ENCODE peak calls at places on chromosomes 4 and X, in six cellular contexts. G is right cardiac atrium, N is hepatocyte, U is K562, Z is BE2C, L is tibial nerve. P is an unnamed sample.
A peak's percentile ranks its signal among the peaks of the same experiment; 100 is the strongest.

GRCh38 chr4:110602061-110602460 is 20.8 kb downstream of the PITX2 start:
- DNase-seq in N (no peak), Z (no peak), L (no peak), U (no peak), G (no peak), P (no peak)

GRCh38 chr4:34035225-34035624 is 2209.1 kb downstream of the ARAP2 start:
- DNase-seq in G (no peak), Z (no peak), U (no peak), N (no peak), L (no peak), P (no peak)

GRCh38 chr4:187184513-187184912 is 460.9 kb upstream of the FAT1 start:
- DNase-seq in Z (peak; percentile 53), L (no peak), N (no peak), G (no peak), U (no peak), P (no peak)

GRCh38 chr4:40916880-40917279 is 167.1 kb downstream of the NSUN7 start:
- DNase-seq in G (no peak), Z (peak; percentile 50), L (no peak), N (peak; percentile 28), U (peak; percentile 68), P (no peak)

GRCh38 chr4:68209003-68209402 is 36.5 kb downstream of the TMPRSS11B start:
- DNase-seq in Z (no peak), G (no peak), U (peak; percentile 5), L (no peak), N (no peak), P (no peak)

GRCh38 chr4:17662694-17663093 is 48.3 kb downstream of the MED28 start:
- DNase-seq in G (no peak), N (no peak), U (no peak), Z (no peak), L (no peak), P (no peak)

GRCh38 chrX:87299563-87300160 is 217.9 kb upstream of the KLHL4 start:
- DNase-seq in L (no peak), G (no peak), Z (no peak), U (peak; percentile 21), N (peak; percentile 32), P (no peak)

GRCh38 chr4:89657931-89658700 is 178.8 kb downstream of the SNCA start:
- DNase-seq in G (no peak), L (no peak), Z (no peak), N (peak; percentile 19), U (peak; percentile 4), P (no peak)

GRCh38 chr4:123477804-123478209 is 81.2 kb downstream of the SPRY1 start:
- DNase-seq in G (no peak), Z (no peak), L (no peak), N (no peak), U (no peak), P (peak; percentile 27)

GRCh38 chr4:1052231-1052671 is 40.8 kb downstream of the FGFRL1 start:
- DNase-seq in L (no peak), U (no peak), N (no peak), Z (no peak), G (peak; percentile 44), P (no peak)

GRCh38 chr4:59062970-59063369 is 1952.8 kb upstream of the IGFBP7 start:
- DNase-seq in U (no peak), L (no peak), Z (no peak), G (no peak), N (no peak), P (no peak)

GRCh38 chr4:71360844-71361243 is 22.0 kb downstream of the SLC4A4 start:
- DNase-seq in L (no peak), G (no peak), U (no peak), Z (no peak), N (no peak), P (no peak)

GRCh38 chr4:157997296-157997695 is 175.5 kb downstream of the GASK1B start:
- DNase-seq in Z (no peak), L (no peak), U (no peak), N (no peak), G (no peak), P (no peak)

GRCh38 chr4:41122775-41123174 is 91.6 kb downstream of the APBB2 start:
- DNase-seq in L (no peak), U (no peak), G (no peak), N (no peak), Z (no peak), P (no peak)

GRCh38 chr4:39429476-39430310 is 23.0 kb downstream of the KLB start:
- DNase-seq in Z (no peak), U (no peak), G (no peak), N (no peak), L (no peak), P (no peak)

GRCh38 chrX:106564986-106565385 is 46.8 kb upstream of the RADX start:
- DNase-seq in N (no peak), U (no peak), L (no peak), Z (no peak), G (no peak), P (no peak)

GRCh38 chrX:33908898-33909297 is 223.2 kb downstream of the FAM47A start:
- DNase-seq in L (no peak), N (no peak), Z (no peak), G (no peak), U (no peak), P (no peak)

GRCh38 chr4:126592088-126592487 is 1040.7 kb upstream of the INTU start:
- DNase-seq in U (no peak), N (peak; percentile 30), Z (no peak), G (no peak), L (no peak), P (no peak)

GRCh38 chrX:114267127-114267526 is 316.8 kb upstream of the HTR2C start:
- DNase-seq in G (no peak), Z (no peak), U (no peak), L (no peak), N (no peak), P (no peak)

GRCh38 chr4:52407545-52407944 is 251.6 kb downstream of the USP46 start:
- DNase-seq in U (no peak), N (no peak), Z (no peak), G (no peak), L (no peak), P (no peak)

GRCh38 chr4:109552240-109552639 is 7.8 kb upstream of the MCUB start:
- DNase-seq in G (peak; percentile 21), N (no peak), U (no peak), L (no peak), Z (no peak), P (no peak)

GRCh38 chr4:91936301-91936700 is 367.5 kb upstream of the GRID2 start:
- DNase-seq in L (no peak), U (no peak), N (peak; percentile 49), G (no peak), Z (no peak), P (no peak)

GRCh38 chrX:72307646-72308051 is 1.9 kb upstream of the CITED1 start:
- DNase-seq in G (no peak), N (no peak), L (no peak), U (peak; percentile 2), Z (no peak), P (no peak)
- H3K27me3 ChIP-seq in G (no peaks in the 10 kb centered on the region), N (peaks cover 43% of the 10 kb centered on the region), L (no peaks in the 10 kb centered on the region), U (peaks cover 19% of the 10 kb centered on the region), Z (peaks cover 21% of the 10 kb centered on the region), P (peaks cover 98% of the 10 kb centered on the region)

DNA sequence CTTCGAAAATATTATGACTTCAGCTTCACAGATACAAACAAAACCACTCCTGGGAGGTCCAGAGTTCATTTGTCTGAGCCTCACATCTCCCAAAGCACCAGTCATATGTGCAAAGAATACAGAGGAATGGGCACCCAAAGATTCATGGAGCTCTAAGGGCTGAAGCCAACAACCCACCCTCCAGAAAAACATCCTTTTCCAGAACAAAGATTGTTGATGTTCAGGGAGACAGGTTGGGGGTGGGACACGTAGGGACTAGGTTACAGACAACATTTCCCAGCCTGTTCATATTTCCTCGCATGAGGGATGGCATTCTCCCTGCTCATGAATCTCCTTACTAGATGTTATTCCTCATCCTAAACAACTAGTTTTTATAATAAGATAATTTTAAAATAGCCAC is 71.2 kb downstream of the METTL14 start:
- DNase-seq in U (no peak), Z (no peak), N (no peak), L (no peak), G (no peak), P (no peak)
- H3K4me1 ChIP-seq in U (no peaks in the 10 kb centered on the region), Z (peaks cover 52% of the 10 kb centered on the region), N (peaks cover 49% of the 10 kb centered on the region), L (peaks cover 3% of the 10 kb centered on the region), G (peaks cover 4% of the 10 kb centered on the region), P (peaks cover 90% of the 10 kb centered on the region)

DNA sequence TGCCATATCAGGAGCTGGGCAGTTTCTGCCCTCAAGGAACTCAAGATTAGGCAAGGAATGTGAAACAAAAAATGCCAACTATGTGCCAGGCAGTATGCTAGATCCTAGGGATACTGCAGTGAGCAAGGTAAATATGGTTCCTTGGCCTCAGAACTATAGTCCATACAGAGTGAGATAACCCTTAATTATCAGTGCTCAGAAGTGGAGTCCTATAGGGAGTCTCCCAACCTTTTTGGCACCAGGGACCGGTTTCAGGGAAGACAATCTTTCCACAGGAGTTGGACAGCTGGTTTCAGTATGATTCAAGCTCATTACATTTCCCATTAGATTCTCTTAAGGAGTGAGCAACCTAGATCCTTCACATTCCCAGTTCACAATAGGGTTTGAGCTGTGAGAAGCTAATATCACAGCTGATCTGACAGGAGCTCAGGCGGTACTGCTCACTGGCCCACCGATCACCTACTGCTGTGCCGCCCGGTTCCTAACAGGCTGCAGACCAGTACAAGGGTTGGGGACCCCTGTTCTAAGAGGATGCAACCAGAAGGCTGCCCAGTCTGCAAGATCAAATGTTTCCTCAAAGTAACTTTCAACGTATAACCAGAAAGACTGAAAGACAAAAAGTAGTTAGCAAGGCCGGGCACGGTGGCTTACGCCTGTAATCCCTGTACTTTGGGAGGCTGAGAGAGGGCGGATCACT is 1.7 kb upstream of the SRP72 start:
- DNase-seq in N (no peak), Z (no peak), G (no peak), U (peak; percentile 34), L (no peak), P (no peak)
- H3K4me3 ChIP-seq in N (peak overlapping the region; percentile 65), Z (peak overlapping the region; percentile 70), G (peak overlapping the region; percentile 84), U (peak overlapping the region; percentile 95), L (no peak overlapping the region), P (peak overlapping the region; percentile 95)

DNA sequence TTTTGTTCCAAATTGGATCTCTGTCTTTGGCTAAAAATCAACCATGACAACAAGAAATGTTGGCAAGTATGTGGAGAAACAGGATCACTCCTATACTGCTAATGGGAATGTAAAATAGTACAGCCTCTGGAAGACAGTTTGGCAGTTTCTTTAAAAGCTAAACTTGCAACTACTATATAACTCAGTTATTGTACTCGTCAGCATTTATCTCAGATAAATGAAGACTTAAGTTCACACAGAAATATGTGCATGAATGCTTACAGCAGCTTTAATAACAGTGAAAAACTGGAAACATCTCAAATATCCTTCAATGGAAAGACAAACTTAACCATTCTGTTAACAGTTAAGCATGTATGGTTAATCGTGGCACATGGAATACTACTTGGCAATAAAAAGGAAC is 15.4 kb upstream of the HAND2 start:
- DNase-seq in Z (no peak), G (no peak), U (no peak), N (no peak), L (no peak), P (no peak)
- H3K27me3 ChIP-seq in Z (no peaks in the 10 kb centered on the region), G (no peaks in the 10 kb centered on the region), U (no peaks in the 10 kb centered on the region), N (peaks cover 18% of the 10 kb centered on the region), L (no peaks in the 10 kb centered on the region), P (no peaks in the 10 kb centered on the region)

GRCh38 chr4:86968477-86969015 is 33.7 kb downstream of the AFF1 start:
- DNase-seq in Z (no peak), N (no peak), G (no peak), L (no peak), U (no peak), P (no peak)
- H3K4me1 ChIP-seq in Z (peaks cover 13% of the 10 kb centered on the region), N (peaks cover 12% of the 10 kb centered on the region), G (peaks cover 10% of the 10 kb centered on the region), L (no peaks in the 10 kb centered on the region), U (peaks cover 23% of the 10 kb centered on the region), P (peaks cover 13% of the 10 kb centered on the region)

GRCh38 chr4:182806259-182807252 is 110.6 kb downstream of the DCTD start:
- DNase-seq in L (peak; percentile 56), N (peak; percentile 90), U (peak; percentile 70), G (peak; percentile 90), Z (peak; percentile 86), P (peak; percentile 68)
- H3K4me3 ChIP-seq in L (peak overlapping the region; percentile 18), N (peak overlapping the region; percentile 37), U (no peak overlapping the region), G (peak overlapping the region; percentile 52), Z (peak overlapping the region; percentile 49), P (peak overlapping the region; percentile 59)